ENCODE peak calls at places on chromosomes 16 and 17, in five cellular contexts. B is AG10803, G is dorsolateral prefrontal cortex, D is tibial nerve, V is cardiac muscle cell. I is an unnamed sample.
A peak's percentile ranks its signal among the peaks of the same experiment; 100 is the strongest.

GRCh38 chr17:2251098-2251497 is 52.5 kb downstream of the SMG6 start:
- DNase-seq in D (no peak), B (no peak), G (no peak), V (no peak), I (no peak)

GRCh38 chr17:47649972-47650524 is 329 bp downstream of the KPNB1 start:
- DNase-seq in G (no peak), V (no peak), B (no peak), D (peak; percentile 30), I (peak; percentile 80)

GRCh38 chr17:8153550-8153956 is 1.3 kb upstream of the PER1 start:
- DNase-seq in G (no peak), B (peak; percentile 97), D (peak; percentile 90), V (peak; percentile 98), I (no peak)

GRCh38 chr16:88703486-88704309 is 2.5 kb downstream of the RNF166 start:
- DNase-seq in V (no peak), G (no peak), D (no peak), B (no peak), I (peak; percentile 72)

GRCh38 chr16:53465606-53466290 is 31.5 kb downstream of the RBL2 start:
- DNase-seq in B (peak; percentile 56), G (no peak), D (no peak), V (peak; percentile 84), I (no peak)

GRCh38 chr17:16991349-16992009 is 19.6 kb upstream of the TNFRSF13B start:
- DNase-seq in B (peak; percentile 68), D (peak; percentile 84), G (peak; percentile 63), V (peak; percentile 80), I (peak; percentile 91)

GRCh38 chr16:10929853-10930754 is 12.2 kb downstream of the DEXI start:
- DNase-seq in D (no peak), B (no peak), G (no peak), V (peak; percentile 37), I (no peak)

GRCh38 chr16:16025214-16025968 is 76.0 kb downstream of the ABCC1 start:
- DNase-seq in G (no peak), D (peak; percentile 35), B (peak; percentile 86), V (peak; percentile 64), I (peak; percentile 86)

GRCh38 chr16:3662601-3663000 is 8.1 kb downstream of the DNASE1 start:
- DNase-seq in V (no peak), B (no peak), D (no peak), G (no peak), I (peak; percentile 1)

GRCh38 chr17:15456486-15456885 is 10.9 kb downstream of the CDRT4 start:
- DNase-seq in V (no peak), D (peak; percentile 84), G (no peak), B (peak; percentile 32), I (no peak)

GRCh38 chr16:50209548-50210265 is 56.6 kb downstream of the TENT4B start:
- DNase-seq in G (no peak), D (no peak), B (no peak), V (no peak), I (peak; percentile 33)

GRCh38 chr17:50785942-50786570 is 18.7 kb upstream of the ANKRD40CL start:
- DNase-seq in D (no peak), V (peak; percentile 65), G (peak; percentile 52), B (peak; percentile 51), I (no peak)

GRCh38 chr17:70319516-70319915 is 150.2 kb downstream of the KCNJ2 start:
- DNase-seq in B (no peak), V (no peak), G (no peak), D (no peak), I (no peak)

GRCh38 chr17:57949649-57950048 is 5.6 kb downstream of the CUEDC1 start:
- DNase-seq in G (no peak), B (peak; percentile 29), D (no peak), V (no peak), I (no peak)

GRCh38 chr17:40315678-40316570 is 6.9 kb downstream of the RARA start:
- DNase-seq in V (no peak), B (no peak), G (no peak), D (no peak), I (no peak)

GRCh38 chr17:41937970-41938851 is 7.8 kb downstream of the ODAD4 start:
- DNase-seq in G (no peak), B (no peak), D (no peak), V (no peak), I (no peak)

GRCh38 chr16:11142951-11143740 is 112.9 kb downstream of the SOCS1 start:
- DNase-seq in G (no peak), D (no peak), V (no peak), B (no peak), I (no peak)

GRCh38 chr17:35449371-35449931 is 885 bp upstream of the SLFN13 start:
- DNase-seq in V (peak; percentile 20), D (no peak), G (no peak), B (no peak), I (peak; percentile 62)

GRCh38 chr17:82412535-82413520 is 5.3 kb upstream of the HEXD start:
- DNase-seq in G (no peak), D (no peak), B (no peak), V (no peak), I (no peak)

GRCh38 chr16:81938331-81939163 is 72.7 kb downstream of the SDR42E1 start:
- DNase-seq in D (no peak), B (no peak), V (no peak), G (no peak), I (no peak)

GRCh38 chr16:69150146-69150865 is 17.9 kb downstream of the UTP4 start:
- DNase-seq in V (peak; percentile 88), D (peak; percentile 94), G (peak; percentile 33), B (peak; percentile 75), I (peak; percentile 73)

GRCh38 chr17:75819116-75819515 is 25.1 kb downstream of the UNC13D start:
- DNase-seq in G (no peak), V (no peak), B (no peak), D (no peak), I (no peak)

GRCh38 chr17:16449121-16449570 is 33.8 kb downstream of the TRPV2 start:
- DNase-seq in B (peak; percentile 58), G (no peak), D (no peak), V (peak; percentile 27), I (no peak)

GRCh38 chr17:76390003-76390421 is 5.6 kb downstream of the SPHK1 start:
- DNase-seq in B (no peak), V (no peak), G (no peak), D (no peak), I (no peak)

GRCh38 chr17:28706471-28707338 is 5.0 kb downstream of the PROCA1 start:
- DNase-seq in G (no peak), D (no peak), B (no peak), V (no peak), I (no peak)

GRCh38 chr16:19170043-19170655 is 2.1 kb downstream of the SYT17 start:
- DNase-seq in B (no peak), V (no peak), D (no peak), G (no peak), I (no peak)

GRCh38 chr17:19630651-19631050 is 17.9 kb upstream of the ALDH3A2 start:
- DNase-seq in V (no peak), G (no peak), D (no peak), B (no peak), I (no peak)

GRCh38 chr17:40699880-40700279 is 3.7 kb downstream of the KRT24 start:
- DNase-seq in G (no peak), V (peak; percentile 6), B (no peak), D (peak; percentile 24), I (no peak)

GRCh38 chr17:81980752-81981239 is 3.4 kb downstream of the ASPSCR1 start:
- DNase-seq in V (no peak), D (no peak), B (no peak), G (no peak), I (no peak)

GRCh38 chr17:600576-601301 is 113.9 kb downstream of the VPS53 start:
- DNase-seq in V (peak; percentile 59), D (no peak), G (no peak), B (peak; percentile 74), I (no peak)

GRCh38 chr16:87608400-87608985 is 6.2 kb downstream of the JPH3 start:
- DNase-seq in V (peak; percentile 74), D (peak; percentile 50), G (no peak), B (peak; percentile 45), I (peak; percentile 24)

GRCh38 chr17:78176548-78177025 is 8.2 kb downstream of the SYNGR2 start:
- DNase-seq in D (peak; percentile 68), V (peak; percentile 61), B (peak; percentile 32), G (no peak), I (peak; percentile 87)

GRCh38 chr16:35102780-35103403 is 1643.5 kb downstream of the TP53TG3F start:
- DNase-seq in D (no peak), G (no peak), V (no peak), B (no peak), I (no peak)
- TF ChIP-seq CTCF in D (no peak), G (no peak), V (no peak), B (peak; percentile 4), I (peak; percentile 33)

GRCh38 chr17:80445152-80446110 is 30.5 kb downstream of the ENDOV start:
- DNase-seq in D (no peak), G (peak; percentile 64), B (no peak), V (no peak), I (no peak)
- H3K4me3 ChIP-seq in D (no peak overlapping the region), G (no peak overlapping the region), B (no peak overlapping the region), V (no peak overlapping the region), I (no peak overlapping the region)

DNA sequence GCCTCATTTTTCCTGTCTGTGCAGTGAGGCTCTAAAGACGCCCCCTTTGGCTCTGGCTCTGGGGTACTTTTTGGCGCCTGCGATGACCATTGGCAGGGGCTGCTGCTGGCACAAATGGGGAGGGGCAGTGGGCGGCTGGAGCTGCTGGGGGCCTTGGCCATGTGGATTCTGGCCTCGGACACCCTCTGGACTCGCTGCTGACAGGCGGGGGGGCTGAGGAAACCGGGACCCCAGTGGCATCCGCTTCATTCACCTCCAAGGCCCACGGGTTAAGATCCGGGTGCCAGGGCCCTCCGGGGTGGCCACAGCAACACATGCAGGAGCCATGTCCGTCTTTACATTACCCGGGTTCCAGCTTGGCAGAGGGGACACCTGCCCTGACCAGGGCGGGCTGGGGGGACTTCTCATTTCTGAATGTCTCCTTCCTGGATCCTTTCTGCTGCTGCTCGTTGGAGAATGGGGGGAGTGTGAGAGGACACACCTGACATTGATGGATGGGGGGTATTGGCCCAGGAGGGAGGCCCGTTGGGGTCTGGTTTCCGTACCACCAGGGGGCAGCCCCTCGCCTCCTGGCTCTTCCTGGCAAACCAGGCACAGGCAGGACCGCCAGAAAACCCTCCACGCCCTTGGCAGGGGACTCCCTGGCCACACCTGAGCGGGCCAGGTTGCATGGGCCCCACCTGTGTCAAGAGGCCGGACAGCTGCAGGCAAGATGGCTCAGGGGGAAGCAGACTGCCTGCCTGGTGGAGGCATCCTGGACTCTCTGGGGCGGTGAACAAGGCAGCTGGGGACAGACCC is 21.8 kb downstream of the GSE1 start:
- DNase-seq in B (no peak), D (no peak), G (no peak), V (no peak), I (no peak)
- TF ChIP-seq CTCF in B (no peak), D (no peak), G (no peak), V (no peak), I (no peak)

GRCh38 chr16:14129502-14129901 is 58.4 kb downstream of the MRTFB start:
- DNase-seq in B (no peak), D (no peak), V (no peak), G (no peak), I (no peak)
- H3K4me3 ChIP-seq in B (no peak overlapping the region), D (no peak overlapping the region), V (no peak overlapping the region), G (no peak overlapping the region), I (no peak overlapping the region)